ENCODE peak calls at places on chromosomes 6 and 20, in seven cellular contexts. Y is activated T-helper 1 cell treated with anti-CD3 and anti-CD28 coated beads, Interleukin-12 subunit alpha, Interleukin-12 subunit beta, Interleukin-2, Interleukin-4 antibody, amounts not matched to agents 30 ng/mL and 10 ng/mL and 1 ng/mL, durations not matched to agents 14 hours and 24 hours and 36 hours; H is activated CD8-positive, alpha-beta memory T cell treated with anti-CD3 and anti-CD28 coated beads for 4 hours; R is nephron progenitor cell; C is HTR-8/SVneo; F is dorsolateral prefrontal cortex; M is HFFc6. G is an unnamed sample.

GRCh38 chr20:1840865-1841553 is 54.2 kb upstream of the SIRPA start:
- DNase-seq in Y (no peak), H (no peak), R (no peak), C (no peak), F (no peak), M (no peak), G (no peak)

GRCh38 chr6:6593876-6594275 is 5.4 kb downstream of the LY86 start:
- DNase-seq in Y (no peak), H (no peak), R (no peak), C (no peak), F (no peak), M (no peak), G (no peak)

GRCh38 chr20:57078101-57078500 is 188.3 kb downstream of the BMP7 start:
- DNase-seq in Y (no peak), H (no peak), R (no peak), C (no peak), F (no peak), M (peak), G (no peak)

GRCh38 chr6:165571721-165572132 is 91.3 kb downstream of the PDE10A start:
- DNase-seq in Y (no peak), H (no peak), R (no peak), C (no peak), F (no peak), M (no peak), G (no peak)

GRCh38 chr6:56604186-56604585 is 38.5 kb downstream of the DST start:
- DNase-seq in Y (no peak), H (no peak), R (no peak), C (no peak), F (no peak), M (no peak), G (no peak)

GRCh38 chr6:98636941-98637340 is 197.4 kb upstream of the POU3F2 start:
- DNase-seq in Y (no peak), H (no peak), R (no peak), C (no peak), F (no peak), M (no peak), G (no peak)

GRCh38 chr6:45441811-45442453 is 64.2 kb upstream of the SUPT3H start:
- DNase-seq in Y (no peak), H (no peak), R (no peak), C (no peak), F (no peak), M (no peak), G (no peak)

GRCh38 chr6:31178143-31179041 is 7.9 kb upstream of the POU5F1 start:
- DNase-seq in Y (no peak), H (no peak), R (no peak), C (no peak), F (no peak), M (no peak), G (no peak)

GRCh38 chr6:108661430-108661829 is 100.7 kb downstream of the FOXO3 start:
- DNase-seq in Y (no peak), H (no peak), R (no peak), C (no peak), F (no peak), M (peak), G (no peak)

GRCh38 chr6:167079853-167080297 is 43.0 kb upstream of the CCR6 start:
- DNase-seq in Y (peak), H (no peak), R (no peak), C (no peak), F (no peak), M (no peak), G (no peak)

GRCh38 chr20:444117-444516 is 18.2 kb downstream of the TBC1D20 start:
- DNase-seq in Y (no peak), H (no peak), R (no peak), C (no peak), F (no peak), M (no peak), G (no peak)

GRCh38 chr6:6466967-6467761 is 121.4 kb upstream of the LY86 start:
- DNase-seq in Y (no peak), H (no peak), R (no peak), C (no peak), F (no peak), M (no peak), G (no peak)

GRCh38 chr6:33604941-33605854 is 15.9 kb upstream of the ITPR3 start:
- DNase-seq in Y (no peak), H (no peak), R (no peak), C (no peak), F (no peak), M (peak), G (no peak)

G was measured in stimulated activated CD4-positive, alpha-beta T cell treated with anti-CD3 and anti-CD28 coated beads, Interleukin-15, amount 100 ng/mL, for 1 hour.